ENCODE peak calls at places on chromosomes 12 and 14, in eight cellular contexts. One of them, this sample, is unnamed.

GRCh38 chr14:105500726-105501101 is 9.7 kb downstream of the TEDC1 start:
- DNase-seq in KG1: no peak
- DNase-seq in cerebellum: no peak
- DNase-seq in stimulated activated CD4-positive, alpha-beta T cell treated with anti-CD3 and anti-CD28 coated beads, Interleukin-15, amount 100 ng/mL, for 1 hour: no peak
- DNase-seq in stimulated activated effector memory CD8-positive, alpha-beta T cell treated with anti-CD3 and anti-CD28 coated beads, Interleukin-12 subunit alpha, Interleukin-12 subunit beta, amount 100 ng/mL, for 72 hours: no peak
- DNase-seq in WTC11: no peak
- DNase-seq in cardiac fibroblast: no peak
- DNase-seq in H54: no peak
- DNase-seq in this sample: no peak

GRCh38 chr12:107929436-107929835 is 154.9 kb downstream of the ASCL4 start:
- DNase-seq in KG1: no peak
- DNase-seq in cerebellum: no peak
- DNase-seq in stimulated activated CD4-positive, alpha-beta T cell treated with anti-CD3 and anti-CD28 coated beads, Interleukin-15, amount 100 ng/mL, for 1 hour: no peak
- DNase-seq in stimulated activated effector memory CD8-positive, alpha-beta T cell treated with anti-CD3 and anti-CD28 coated beads, Interleukin-12 subunit alpha, Interleukin-12 subunit beta, amount 100 ng/mL, for 72 hours: no peak
- DNase-seq in WTC11: no peak
- DNase-seq in cardiac fibroblast: peak
- DNase-seq in H54: peak
- DNase-seq in this sample: no peak

GRCh38 chr12:108181095-108181454 is 52.0 kb downstream of the WSCD2 start:
- DNase-seq in KG1: no peak
- DNase-seq in cerebellum: no peak
- DNase-seq in stimulated activated CD4-positive, alpha-beta T cell treated with anti-CD3 and anti-CD28 coated beads, Interleukin-15, amount 100 ng/mL, for 1 hour: no peak
- DNase-seq in stimulated activated effector memory CD8-positive, alpha-beta T cell treated with anti-CD3 and anti-CD28 coated beads, Interleukin-12 subunit alpha, Interleukin-12 subunit beta, amount 100 ng/mL, for 72 hours: no peak
- DNase-seq in WTC11: no peak
- DNase-seq in cardiac fibroblast: no peak
- DNase-seq in H54: no peak
- DNase-seq in this sample: no peak

GRCh38 chr12:68236421-68237059 is 10.9 kb upstream of the IL26 start:
- DNase-seq in KG1: no peak
- DNase-seq in cerebellum: no peak
- DNase-seq in stimulated activated CD4-positive, alpha-beta T cell treated with anti-CD3 and anti-CD28 coated beads, Interleukin-15, amount 100 ng/mL, for 1 hour: no peak
- DNase-seq in stimulated activated effector memory CD8-positive, alpha-beta T cell treated with anti-CD3 and anti-CD28 coated beads, Interleukin-12 subunit alpha, Interleukin-12 subunit beta, amount 100 ng/mL, for 72 hours: no peak
- DNase-seq in WTC11: no peak
- DNase-seq in cardiac fibroblast: no peak
- DNase-seq in H54: no peak
- DNase-seq in this sample: no peak

GRCh38 chr12:12505544-12506501 is 56.8 kb downstream of the DUSP16 start:
- DNase-seq in KG1: no peak
- DNase-seq in cerebellum: no peak
- DNase-seq in stimulated activated CD4-positive, alpha-beta T cell treated with anti-CD3 and anti-CD28 coated beads, Interleukin-15, amount 100 ng/mL, for 1 hour: no peak
- DNase-seq in stimulated activated effector memory CD8-positive, alpha-beta T cell treated with anti-CD3 and anti-CD28 coated beads, Interleukin-12 subunit alpha, Interleukin-12 subunit beta, amount 100 ng/mL, for 72 hours: no peak
- DNase-seq in WTC11: no peak
- DNase-seq in cardiac fibroblast: peak
- DNase-seq in H54: no peak
- DNase-seq in this sample: no peak

GRCh38 chr12:96070670-96071279 is 35.4 kb upstream of the LTA4H start:
- DNase-seq in KG1: no peak
- DNase-seq in cerebellum: peak
- DNase-seq in stimulated activated CD4-positive, alpha-beta T cell treated with anti-CD3 and anti-CD28 coated beads, Interleukin-15, amount 100 ng/mL, for 1 hour: no peak
- DNase-seq in stimulated activated effector memory CD8-positive, alpha-beta T cell treated with anti-CD3 and anti-CD28 coated beads, Interleukin-12 subunit alpha, Interleukin-12 subunit beta, amount 100 ng/mL, for 72 hours: no peak
- DNase-seq in WTC11: peak
- DNase-seq in cardiac fibroblast: peak
- DNase-seq in H54: no peak
- DNase-seq in this sample: no peak

GRCh38 chr14:89451229-89451628 is 34.2 kb upstream of the FOXN3 start:
- DNase-seq in KG1: no peak
- DNase-seq in cerebellum: no peak
- DNase-seq in stimulated activated CD4-positive, alpha-beta T cell treated with anti-CD3 and anti-CD28 coated beads, Interleukin-15, amount 100 ng/mL, for 1 hour: no peak
- DNase-seq in stimulated activated effector memory CD8-positive, alpha-beta T cell treated with anti-CD3 and anti-CD28 coated beads, Interleukin-12 subunit alpha, Interleukin-12 subunit beta, amount 100 ng/mL, for 72 hours: no peak
- DNase-seq in WTC11: no peak
- DNase-seq in cardiac fibroblast: no peak
- DNase-seq in H54: no peak
- DNase-seq in this sample: no peak

GRCh38 chr14:69443296-69443805 is 41.2 kb upstream of the PLEKHD1 start:
- DNase-seq in KG1: no peak
- DNase-seq in cerebellum: no peak
- DNase-seq in stimulated activated CD4-positive, alpha-beta T cell treated with anti-CD3 and anti-CD28 coated beads, Interleukin-15, amount 100 ng/mL, for 1 hour: no peak
- DNase-seq in stimulated activated effector memory CD8-positive, alpha-beta T cell treated with anti-CD3 and anti-CD28 coated beads, Interleukin-12 subunit alpha, Interleukin-12 subunit beta, amount 100 ng/mL, for 72 hours: no peak
- DNase-seq in WTC11: no peak
- DNase-seq in cardiac fibroblast: no peak
- DNase-seq in H54: no peak
- DNase-seq in this sample: no peak

GRCh38 chr12:60494249-60494648 is 898.4 kb downstream of the SLC16A7 start:
- DNase-seq in KG1: no peak
- DNase-seq in cerebellum: peak
- DNase-seq in stimulated activated CD4-positive, alpha-beta T cell treated with anti-CD3 and anti-CD28 coated beads, Interleukin-15, amount 100 ng/mL, for 1 hour: no peak
- DNase-seq in stimulated activated effector memory CD8-positive, alpha-beta T cell treated with anti-CD3 and anti-CD28 coated beads, Interleukin-12 subunit alpha, Interleukin-12 subunit beta, amount 100 ng/mL, for 72 hours: no peak
- DNase-seq in WTC11: no peak
- DNase-seq in cardiac fibroblast: peak
- DNase-seq in H54: no peak
- DNase-seq in this sample: no peak

GRCh38 chr14:106044949-106045596 is 518.7 kb downstream of the TMEM121 start:
- DNase-seq in KG1: peak
- DNase-seq in cerebellum: no peak
- DNase-seq in stimulated activated CD4-positive, alpha-beta T cell treated with anti-CD3 and anti-CD28 coated beads, Interleukin-15, amount 100 ng/mL, for 1 hour: peak
- DNase-seq in stimulated activated effector memory CD8-positive, alpha-beta T cell treated with anti-CD3 and anti-CD28 coated beads, Interleukin-12 subunit alpha, Interleukin-12 subunit beta, amount 100 ng/mL, for 72 hours: peak
- DNase-seq in WTC11: no peak
- DNase-seq in cardiac fibroblast: peak
- DNase-seq in H54: peak
- DNase-seq in this sample: no peak

GRCh38 chr12:121536058-121536928 is 44.5 kb downstream of the KDM2B start:
- DNase-seq in KG1: no peak
- DNase-seq in cerebellum: peak
- DNase-seq in stimulated activated CD4-positive, alpha-beta T cell treated with anti-CD3 and anti-CD28 coated beads, Interleukin-15, amount 100 ng/mL, for 1 hour: peak
- DNase-seq in stimulated activated effector memory CD8-positive, alpha-beta T cell treated with anti-CD3 and anti-CD28 coated beads, Interleukin-12 subunit alpha, Interleukin-12 subunit beta, amount 100 ng/mL, for 72 hours: no peak
- DNase-seq in WTC11: peak
- DNase-seq in cardiac fibroblast: peak
- DNase-seq in H54: peak
- DNase-seq in this sample: peak

GRCh38 chr12:26396402-26396801 is 201.0 kb downstream of the SSPN start:
- DNase-seq in KG1: no peak
- DNase-seq in cerebellum: no peak
- DNase-seq in stimulated activated CD4-positive, alpha-beta T cell treated with anti-CD3 and anti-CD28 coated beads, Interleukin-15, amount 100 ng/mL, for 1 hour: no peak
- DNase-seq in stimulated activated effector memory CD8-positive, alpha-beta T cell treated with anti-CD3 and anti-CD28 coated beads, Interleukin-12 subunit alpha, Interleukin-12 subunit beta, amount 100 ng/mL, for 72 hours: no peak
- DNase-seq in WTC11: no peak
- DNase-seq in cardiac fibroblast: no peak
- DNase-seq in H54: no peak
- DNase-seq in this sample: no peak

GRCh38 chr12:46382974-46383653 is 10.5 kb upstream of the SLC38A2 start:
- DNase-seq in KG1: peak
- DNase-seq in cerebellum: peak
- DNase-seq in stimulated activated CD4-positive, alpha-beta T cell treated with anti-CD3 and anti-CD28 coated beads, Interleukin-15, amount 100 ng/mL, for 1 hour: peak
- DNase-seq in stimulated activated effector memory CD8-positive, alpha-beta T cell treated with anti-CD3 and anti-CD28 coated beads, Interleukin-12 subunit alpha, Interleukin-12 subunit beta, amount 100 ng/mL, for 72 hours: peak
- DNase-seq in WTC11: peak
- DNase-seq in cardiac fibroblast: peak
- DNase-seq in H54: peak
- DNase-seq in this sample: peak

GRCh38 chr12:104859144-104859543 is 98.9 kb downstream of the SLC41A2 start:
- DNase-seq in KG1: no peak
- DNase-seq in cerebellum: no peak
- DNase-seq in stimulated activated CD4-positive, alpha-beta T cell treated with anti-CD3 and anti-CD28 coated beads, Interleukin-15, amount 100 ng/mL, for 1 hour: no peak
- DNase-seq in stimulated activated effector memory CD8-positive, alpha-beta T cell treated with anti-CD3 and anti-CD28 coated beads, Interleukin-12 subunit alpha, Interleukin-12 subunit beta, amount 100 ng/mL, for 72 hours: no peak
- DNase-seq in WTC11: no peak
- DNase-seq in cardiac fibroblast: peak
- DNase-seq in H54: no peak
- DNase-seq in this sample: no peak

GRCh38 chr12:546265-546919 is 86.7 kb downstream of the B4GALNT3 start:
- DNase-seq in KG1: no peak
- DNase-seq in cerebellum: no peak
- DNase-seq in stimulated activated CD4-positive, alpha-beta T cell treated with anti-CD3 and anti-CD28 coated beads, Interleukin-15, amount 100 ng/mL, for 1 hour: no peak
- DNase-seq in stimulated activated effector memory CD8-positive, alpha-beta T cell treated with anti-CD3 and anti-CD28 coated beads, Interleukin-12 subunit alpha, Interleukin-12 subunit beta, amount 100 ng/mL, for 72 hours: no peak
- DNase-seq in WTC11: no peak
- DNase-seq in cardiac fibroblast: no peak
- DNase-seq in H54: no peak
- DNase-seq in this sample: no peak

GRCh38 chr12:26473291-26473690 is 277.9 kb downstream of the SSPN start:
- DNase-seq in KG1: peak
- DNase-seq in cerebellum: no peak
- DNase-seq in stimulated activated CD4-positive, alpha-beta T cell treated with anti-CD3 and anti-CD28 coated beads, Interleukin-15, amount 100 ng/mL, for 1 hour: no peak
- DNase-seq in stimulated activated effector memory CD8-positive, alpha-beta T cell treated with anti-CD3 and anti-CD28 coated beads, Interleukin-12 subunit alpha, Interleukin-12 subunit beta, amount 100 ng/mL, for 72 hours: no peak
- DNase-seq in WTC11: no peak
- DNase-seq in cardiac fibroblast: peak
- DNase-seq in H54: no peak
- DNase-seq in this sample: no peak

GRCh38 chr14:95507701-95508103 is 8.7 kb downstream of the SYNE3 start:
- DNase-seq in KG1: no peak
- DNase-seq in cerebellum: no peak
- DNase-seq in stimulated activated CD4-positive, alpha-beta T cell treated with anti-CD3 and anti-CD28 coated beads, Interleukin-15, amount 100 ng/mL, for 1 hour: no peak
- DNase-seq in stimulated activated effector memory CD8-positive, alpha-beta T cell treated with anti-CD3 and anti-CD28 coated beads, Interleukin-12 subunit alpha, Interleukin-12 subunit beta, amount 100 ng/mL, for 72 hours: no peak
- DNase-seq in WTC11: no peak
- DNase-seq in cardiac fibroblast: peak
- DNase-seq in H54: peak
- DNase-seq in this sample: no peak

GRCh38 chr14:100328495-100329163 is 5.5 kb downstream of the SLC25A47 start:
- DNase-seq in KG1: no peak
- DNase-seq in cerebellum: no peak
- DNase-seq in stimulated activated CD4-positive, alpha-beta T cell treated with anti-CD3 and anti-CD28 coated beads, Interleukin-15, amount 100 ng/mL, for 1 hour: no peak
- DNase-seq in stimulated activated effector memory CD8-positive, alpha-beta T cell treated with anti-CD3 and anti-CD28 coated beads, Interleukin-12 subunit alpha, Interleukin-12 subunit beta, amount 100 ng/mL, for 72 hours: no peak
- DNase-seq in WTC11: no peak
- DNase-seq in cardiac fibroblast: no peak
- DNase-seq in H54: no peak
- DNase-seq in this sample: no peak

GRCh38 chr14:90263748-90264449 is 7.5 kb downstream of the PSMC1 start:
- DNase-seq in KG1: no peak
- DNase-seq in cerebellum: no peak
- DNase-seq in stimulated activated CD4-positive, alpha-beta T cell treated with anti-CD3 and anti-CD28 coated beads, Interleukin-15, amount 100 ng/mL, for 1 hour: no peak
- DNase-seq in stimulated activated effector memory CD8-positive, alpha-beta T cell treated with anti-CD3 and anti-CD28 coated beads, Interleukin-12 subunit alpha, Interleukin-12 subunit beta, amount 100 ng/mL, for 72 hours: no peak
- DNase-seq in WTC11: no peak
- DNase-seq in cardiac fibroblast: no peak
- DNase-seq in H54: no peak
- DNase-seq in this sample: no peak

This sample was measured in ascending aorta.